ENCODE peak calls at places on chromosomes 3 and 15, in four cellular contexts. J is heart left ventricle, K is A549, D is adrenal gland. C is an unnamed sample.

GRCh38 chr3:183178512-183178832 is 15.9 kb upstream of the LAMP3 start:
- DNase-seq in K (no peak), J (no peak), D (no peak), C (no peak)

GRCh38 chr3:64945171-64945684 is 257.4 kb upstream of the ADAMTS9 start:
- DNase-seq in J (peak), K (no peak), D (peak), C (no peak)

GRCh38 chr3:3683261-3683660 is 116.0 kb upstream of the LRRN1 start:
- DNase-seq in K (no peak), J (no peak), D (no peak), C (peak)

GRCh38 chr3:32399030-32399620 is 7.5 kb downstream of the CMTM7 start:
- DNase-seq in K (peak), J (no peak), D (no peak), C (peak)

GRCh38 chr3:175200391-175200790 is 341.3 kb downstream of the NAALADL2 start:
- DNase-seq in J (no peak), D (no peak), K (no peak), C (no peak)

GRCh38 chr3:54547051-54547450 is 380.8 kb downstream of the LRTM1 start:
- DNase-seq in D (no peak), K (no peak), J (no peak), C (no peak)

GRCh38 chr15:29233566-29233965 is 36.1 kb downstream of the NSMCE3 start:
- DNase-seq in J (no peak), D (no peak), K (no peak), C (no peak)

GRCh38 chr3:56408761-56409196 is 59.5 kb downstream of the ERC2 start:
- DNase-seq in J (no peak), D (no peak), K (no peak), C (no peak)

GRCh38 chr3:183328164-183328563 is 75.1 kb downstream of the B3GNT5 start:
- DNase-seq in K (no peak), D (no peak), J (no peak), C (no peak)

GRCh38 chr3:67601385-67601784 is 53.0 kb downstream of the SUCLG2 start:
- DNase-seq in K (no peak), J (no peak), D (no peak), C (no peak)

GRCh38 chr15:41490355-41490754 is 3.3 kb upstream of the ITPKA start:
- DNase-seq in K (peak), D (peak), J (no peak), C (peak)

GRCh38 chr3:85567074-85567676 is 608.4 kb downstream of the CADM2 start:
- DNase-seq in K (no peak), D (peak), J (no peak), C (peak)

GRCh38 chr15:74783072-74783807 is 1.4 kb downstream of the CSK start:
- DNase-seq in D (no peak), K (no peak), J (no peak), C (no peak)

GRCh38 chr3:47731066-47731465 is 50.6 kb downstream of the SMARCC1 start:
- DNase-seq in K (no peak), D (no peak), J (no peak), C (no peak)

DNA sequence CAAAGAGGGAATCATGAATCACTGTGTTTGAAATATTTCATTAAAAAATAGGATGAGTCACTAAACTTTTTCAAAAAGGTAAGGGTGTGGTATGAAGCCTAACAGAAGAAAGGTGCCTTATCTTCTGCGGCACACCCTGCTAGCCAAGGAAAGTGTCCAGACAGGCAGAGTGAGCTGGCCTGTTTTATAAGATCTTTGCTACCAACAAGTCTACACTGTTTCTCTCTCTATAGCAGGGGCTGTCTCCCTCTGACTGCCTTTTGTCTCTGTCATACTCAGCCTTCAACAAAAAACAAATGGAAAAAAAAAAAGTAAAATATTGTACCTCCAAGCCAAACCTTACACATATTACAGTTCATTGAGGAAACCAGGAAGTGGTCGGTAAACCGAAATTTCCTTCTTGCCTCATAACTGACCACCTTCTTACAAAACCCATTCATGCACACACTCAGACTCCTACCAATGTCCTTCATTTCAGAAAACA is 9.1 kb downstream of the ZDHHC3 start:
- DNase-seq in D (no peak), K (no peak), J (no peak), C (no peak)
- TF ChIP-seq POLR2A in D (no peak), K (no peak), J (no peak), C (no peak)

DNA sequence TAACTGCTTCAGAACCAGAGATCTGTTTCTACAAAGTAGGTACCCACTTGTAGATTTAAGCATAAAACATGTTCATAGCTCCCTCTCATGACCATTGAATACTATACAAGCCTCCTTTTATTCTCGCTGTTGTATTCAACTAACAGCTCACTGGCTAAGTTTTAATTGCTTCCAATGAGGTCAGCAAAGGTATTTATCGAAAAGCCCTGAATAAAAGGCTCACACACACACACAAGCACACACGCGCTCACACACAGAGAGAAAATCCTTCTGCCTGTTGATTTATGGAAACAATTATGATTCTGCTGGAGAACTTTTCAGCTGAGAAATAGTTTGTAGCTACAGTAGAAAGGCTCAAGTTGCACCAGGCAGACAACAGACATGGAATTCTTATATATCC is at the start of gene FGF7:
- DNase-seq in D (no peak), J (no peak), K (no peak), C (no peak)
- TF ChIP-seq POLR2A in D (no peak), J (no peak), K (no peak), C (no peak)

GRCh38 chr3:151817473-151817872 is 3.6 kb downstream of the AADAC start:
- DNase-seq in K (no peak), J (no peak), D (no peak), C (no peak)
- TF ChIP-seq POLR2A in K (no peak), J (no peak), D (no peak), C (no peak)

DNA sequence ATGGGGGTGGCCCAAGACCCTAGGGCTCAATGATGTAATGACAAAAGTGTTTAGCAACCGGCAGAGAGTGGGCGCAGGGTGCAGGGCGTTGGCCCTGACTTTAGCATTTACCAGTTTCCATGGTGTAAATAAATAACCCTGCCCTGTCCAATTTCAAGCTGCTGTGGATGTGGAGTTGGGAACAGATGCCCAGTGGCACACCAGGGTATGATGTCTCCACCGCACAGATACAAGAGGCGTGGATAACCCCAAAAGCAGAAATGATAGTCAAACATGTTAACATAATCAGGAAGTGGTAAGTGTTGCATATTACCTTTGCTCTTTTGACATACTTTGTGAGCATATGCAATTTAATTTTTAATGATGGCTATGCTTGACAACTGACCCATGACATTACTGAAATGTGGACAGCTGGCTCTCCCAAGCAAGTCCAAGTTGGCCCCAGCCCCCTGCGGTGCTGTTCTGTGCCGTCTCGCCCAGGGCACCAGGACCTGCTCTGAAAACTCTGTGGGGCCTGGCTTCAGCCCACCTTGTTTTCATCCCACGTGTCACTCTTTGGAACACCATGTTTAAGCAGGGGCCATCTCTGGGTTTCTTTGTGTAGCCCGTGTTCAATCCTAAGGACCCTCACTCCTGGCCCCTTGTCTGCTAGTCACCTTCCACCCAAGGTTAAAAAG is 10.8 kb upstream of the ANPEP start:
- DNase-seq in D (no peak), K (no peak), J (no peak), C (no peak)
- TF ChIP-seq POLR2A in D (no peak), K (no peak), J (no peak), C (no peak)

GRCh38 chr3:12999147-13000140 is 73.8 kb downstream of the IQSEC1 start:
- DNase-seq in J (peak), K (no peak), D (peak), C (no peak)
- TF ChIP-seq POLR2A in J (no peak), K (no peak), D (no peak), C (no peak)

DNA sequence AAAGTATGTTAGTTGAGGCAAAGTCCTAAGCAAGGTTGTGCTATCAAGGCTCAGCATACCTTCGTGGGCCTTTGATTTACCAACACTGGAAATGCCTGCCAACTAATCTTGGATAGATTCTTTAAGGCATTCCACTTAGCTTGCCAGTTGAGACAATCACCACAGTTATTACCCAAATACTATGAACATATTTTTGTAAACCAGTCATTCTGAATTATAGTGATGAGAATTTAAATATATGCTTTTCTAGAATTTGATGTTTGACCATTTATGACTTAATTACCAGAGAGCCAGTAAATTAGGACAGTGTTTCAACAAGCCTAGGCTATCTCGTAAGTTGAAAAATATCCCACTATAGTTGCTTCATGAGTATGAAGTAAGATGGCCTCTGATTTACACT is 15.5 kb downstream of the TRIM59 start:
- DNase-seq in D (no peak), J (no peak), K (no peak), C (no peak)
- TF ChIP-seq POLR2A in D (no peak), J (no peak), K (no peak), C (no peak)

GRCh38 chr3:41961750-41962679 is at the start of gene ULK4:
- DNase-seq in J (peak), D (peak), K (peak), C (peak)
- TF ChIP-seq POLR2A in J (no peak), D (no peak), K (peak), C (peak)

GRCh38 chr3:119498188-119498987 is at the start of gene TIMMDC1:
- DNase-seq in J (peak), D (peak), K (peak), C (peak)

GRCh38 chr3:119500265-119500664 is 1.9 kb downstream of the TIMMDC1 start:
- DNase-seq in K (no peak), D (no peak), J (no peak), C (no peak)

GRCh38 chr3:119492810-119493209 is 5.5 kb upstream of the TIMMDC1 start:
- DNase-seq in J (no peak), K (no peak), D (no peak), C (no peak)

GRCh38 chr3:119494597-119494996 is 3.8 kb upstream of the TIMMDC1 start:
- DNase-seq in D (no peak), K (peak), J (no peak), C (no peak)

GRCh38 chr3:119497824-119498187 is 541 bp upstream of the TIMMDC1 start:
- DNase-seq in K (peak), J (no peak), D (peak), C (no peak)
- TF ChIP-seq POLR2A in K (no peak), J (no peak), D (no peak), C (no peak)

C was measured in H54.